ENCODE peak calls at places on chromosomes 7 and 10, in six cellular contexts. G, X, U, B, N and D are unnamed samples.

GRCh38 chr7:111954056-111954455 is 252.1 kb downstream of the DOCK4 start:
- DNase-seq in N (no peak), B (no peak), U (no peak), G (no peak), X (no peak), D (no peak)

GRCh38 chr10:123009105-123009805 is 449 bp downstream of the ACADSB start:
- DNase-seq in G (peak), X (peak), B (peak), N (peak), U (peak), D (peak)

GRCh38 chr7:2820508-2820934 is 23.6 kb downstream of the GNA12 start:
- DNase-seq in B (no peak), G (peak), N (no peak), X (peak), U (no peak), D (peak)

GRCh38 chr7:87146740-87147386 is 5.4 kb upstream of the DMTF1 start:
- DNase-seq in N (peak), B (no peak), X (no peak), G (no peak), U (peak), D (no peak)

GRCh38 chr7:129804301-129805085 is 148.3 kb downstream of the UBE2H start:
- DNase-seq in X (no peak), N (peak), G (no peak), U (no peak), B (no peak), D (no peak)

GRCh38 chr10:11875499-11876281 is 52.5 kb downstream of the PROSER2 start:
- DNase-seq in G (peak), X (peak), B (no peak), U (peak), N (peak), D (peak)

GRCh38 chr10:99695761-99696160 is 36.2 kb downstream of the COX15 start:
- DNase-seq in U (no peak), B (no peak), N (no peak), G (no peak), X (peak), D (peak)

GRCh38 chr10:28431139-28431538 is 101.8 kb upstream of the WAC start:
- DNase-seq in B (no peak), G (no peak), X (no peak), U (peak), N (no peak), D (no peak)

GRCh38 chr7:127943541-127944521 is 87.4 kb downstream of the LRRC4 start:
- DNase-seq in X (no peak), U (no peak), N (no peak), B (peak), G (peak), D (no peak)

GRCh38 chr7:99504603-99505323 is at the start of gene ZKSCAN5:
- DNase-seq in X (peak), U (peak), N (peak), G (peak), B (peak), D (peak)

GRCh38 chr7:134954197-134955082 is 31.9 kb upstream of the AGBL3 start:
- DNase-seq in N (no peak), B (no peak), G (peak), X (no peak), U (no peak), D (no peak)